ENCODE peak calls at places on chromosome 21, in four cellular contexts. Z is psoas muscle, T is H9, Q is HuH-7.5. W is an unnamed sample.

GRCh38 chr21:45971487-45972352 is 9.8 kb upstream of the COL6A1 start:
- DNase-seq in T (no peak), Z (peak; percentile 79), Q (peak; percentile 2), W (no peak)

GRCh38 chr21:37452222-37452621 is 85.6 kb downstream of the DYRK1A start:
- DNase-seq in T (no peak), Z (no peak), Q (no peak), W (no peak)

GRCh38 chr21:37636152-37636860 is 269.7 kb downstream of the DYRK1A start:
- DNase-seq in T (no peak), Z (no peak), Q (no peak), W (no peak)

GRCh38 chr21:33543505-33544129 is 779 bp downstream of the SON start:
- DNase-seq in Z (peak; percentile 76), T (peak; percentile 66), Q (no peak), W (no peak)

GRCh38 chr21:35256468-35256988 is 207.4 kb upstream of the RUNX1 start:
- DNase-seq in Z (peak; percentile 91), T (no peak), Q (no peak), W (no peak)

GRCh38 chr21:43913928-43914327 is 48.9 kb downstream of the AGPAT3 start:
- DNase-seq in T (no peak), Z (no peak), Q (no peak), W (no peak)

GRCh38 chr21:33196956-33197374 is 32.8 kb upstream of the IFNAR2 start:
- DNase-seq in Z (peak; percentile 35), Q (peak; percentile 25), T (peak; percentile 81), W (peak; percentile 21)

GRCh38 chr21:38817371-38818335 is 11.9 kb downstream of the ETS2 start:
- DNase-seq in T (no peak), Q (no peak), Z (no peak), W (no peak)

GRCh38 chr21:26715878-26716506 is 129.2 kb downstream of the ADAMTS1 start:
- DNase-seq in Z (no peak), T (peak; percentile 79), Q (peak; percentile 7), W (no peak)

GRCh38 chr21:36696640-36697472 is 2.1 kb upstream of the SIM2 start:
- DNase-seq in T (peak; percentile 39), Q (no peak), Z (no peak), W (no peak)

GRCh38 chr21:41768371-41769042 is 1.7 kb upstream of the RIPK4 start:
- DNase-seq in T (peak; percentile 79), Z (no peak), Q (peak; percentile 80), W (no peak)

GRCh38 chr21:29237110-29238051 is 61.3 kb upstream of the BACH1 start:
- DNase-seq in Q (no peak), Z (peak; percentile 18), T (no peak), W (no peak)

GRCh38 chr21:15631342-15631741 is 98.4 kb upstream of the USP25 start:
- DNase-seq in Q (no peak), T (no peak), Z (no peak), W (no peak)

GRCh38 chr21:21547368-21547953 is 549.3 kb downstream of the NCAM2 start:
- DNase-seq in T (no peak), Q (no peak), Z (no peak), W (no peak)

GRCh38 chr21:20856926-20857325 is 141.3 kb upstream of the NCAM2 start:
- DNase-seq in T (no peak), Z (no peak), Q (no peak), W (no peak)

GRCh38 chr21:21003701-21004100 is 5.5 kb downstream of the NCAM2 start:
- DNase-seq in T (peak; percentile 34), Z (no peak), Q (no peak), W (no peak)

GRCh38 chr21:44730028-44730395 is 18.6 kb upstream of the TSPEAR start:
- DNase-seq in T (no peak), Z (no peak), Q (no peak), W (no peak)

GRCh38 chr21:37896788-37897187 is 19.5 kb downstream of the KCNJ6 start:
- DNase-seq in Q (no peak), Z (no peak), T (no peak), W (no peak)

GRCh38 chr21:32545948-32546441 is 39.3 kb downstream of the TCP10L start:
- DNase-seq in Q (no peak), Z (no peak), T (no peak), W (no peak)

GRCh38 chr21:33205476-33205875 is 24.3 kb upstream of the IFNAR2 start:
- DNase-seq in Q (no peak), Z (no peak), T (no peak), W (no peak)

GRCh38 chr21:43916691-43917514 is 51.9 kb downstream of the AGPAT3 start:
- DNase-seq in Q (no peak), Z (no peak), T (no peak), W (no peak)

GRCh38 chr21:44065428-44065827 is 41.8 kb upstream of the PWP2 start:
- DNase-seq in Q (no peak), T (no peak), Z (no peak), W (no peak)

GRCh38 chr21:41763398-41763931 is 3.4 kb downstream of the RIPK4 start:
- DNase-seq in Z (no peak), Q (no peak), T (no peak), W (no peak)

GRCh38 chr21:42777064-42777756 is 102.1 kb downstream of the WDR4 start:
- DNase-seq in Q (no peak), T (no peak), Z (no peak), W (no peak)

GRCh38 chr21:37532868-37533780 is 166.6 kb downstream of the DYRK1A start:
- DNase-seq in T (no peak), Z (no peak), Q (no peak), W (peak; percentile 32)

GRCh38 chr21:35616090-35616489 is 444.2 kb downstream of the SETD4 start:
- DNase-seq in T (no peak), Z (no peak), Q (no peak), W (no peak)

GRCh38 chr21:17758703-17759102 is 60.5 kb downstream of the C21orf91 start:
- DNase-seq in T (no peak), Q (no peak), Z (no peak), W (no peak)

GRCh38 chr21:25457411-25457810 is 149.9 kb downstream of the MRPL39 start:
- DNase-seq in Z (no peak), T (no peak), Q (no peak), W (no peak)

GRCh38 chr21:21324297-21324696 is 326.1 kb downstream of the NCAM2 start:
- DNase-seq in Q (no peak), T (peak; percentile 36), Z (no peak), W (no peak)

GRCh38 chr21:45030637-45031218 is 43.7 kb upstream of the ADARB1 start:
- DNase-seq in Z (no peak), Q (no peak), T (peak; percentile 26), W (no peak)

GRCh38 chr21:17780539-17780938 is 38.6 kb downstream of the C21orf91 start:
- DNase-seq in Z (no peak), T (no peak), Q (no peak), W (no peak)

GRCh38 chr21:30612132-30612531 is 1.6 kb downstream of the KRTAP6-1 start:
- DNase-seq in Q (no peak), Z (no peak), T (no peak), W (no peak)

GRCh38 chr21:46459356-46460112 is 843 bp downstream of the DIP2A start:
- DNase-seq in T (peak; percentile 48), Z (peak; percentile 45), Q (no peak), W (peak; percentile 35)

GRCh38 chr21:26563977-26564503 is 9.0 kb downstream of the CYYR1 start:
- DNase-seq in Z (no peak), Q (no peak), T (no peak), W (no peak)

GRCh38 chr21:35575280-35575915 is 484.9 kb downstream of the SETD4 start:
- DNase-seq in Z (no peak), Q (no peak), T (no peak), W (no peak)

GRCh38 chr21:29332461-29333354 is 34.0 kb downstream of the BACH1 start:
- DNase-seq in Q (no peak), T (no peak), Z (no peak), W (no peak)

GRCh38 chr21:36105327-36105842 is 29.5 kb upstream of the CBR3 start:
- DNase-seq in Q (no peak), T (no peak), Z (no peak), W (no peak)

GRCh38 chr21:41924355-41924754 is 29.5 kb downstream of the C2CD2 start:
- DNase-seq in T (no peak), Z (no peak), Q (no peak), W (no peak)

GRCh38 chr21:25024639-25025038 is 582.6 kb downstream of the MRPL39 start:
- DNase-seq in Q (no peak), T (no peak), Z (no peak), W (no peak)